ENCODE peak calls at places on chromosomes 13 and 19, in four cellular contexts. Y is lung, G is OCI-LY7, N is cardiac fibroblast. B is an unnamed sample.

GRCh38 chr19:3250675-3251074 is 26.2 kb downstream of the CELF5 start:
- DNase-seq in N (peak), G (peak), Y (no peak), B (no peak)

GRCh38 chr19:17883627-17884413 is 12.1 kb downstream of the SLC5A5 start:
- DNase-seq in Y (no peak), N (no peak), G (no peak), B (no peak)

GRCh38 chr13:48222358-48223015 is 10.5 kb upstream of the ITM2B start:
- DNase-seq in N (peak), Y (peak), G (no peak), B (peak)

GRCh38 chr19:14950421-14950820 is 9.1 kb downstream of the OR7C2 start:
- DNase-seq in N (no peak), G (no peak), Y (no peak), B (no peak)

GRCh38 chr19:22602631-22603272 is 31.4 kb upstream of the ZNF492 start:
- DNase-seq in G (no peak), Y (peak), N (no peak), B (no peak)

GRCh38 chr19:45273532-45273877 is 22.4 kb downstream of the MARK4 start:
- DNase-seq in Y (no peak), N (no peak), G (no peak), B (no peak)

GRCh38 chr19:12665281-12665573 is 1.3 kb downstream of the MAN2B1 start:
- DNase-seq in N (no peak), Y (peak), G (peak), B (no peak)

GRCh38 chr13:97328222-97328790 is 105.7 kb upstream of the RAP2A start:
- DNase-seq in Y (no peak), N (peak), G (no peak), B (peak)

GRCh38 chr19:38891791-38892190 is 7.6 kb downstream of the SIRT2 start:
- DNase-seq in Y (no peak), N (no peak), G (no peak), B (no peak)

GRCh38 chr19:5993516-5994406 is 15.8 kb upstream of the RANBP3 start:
- DNase-seq in Y (no peak), G (no peak), N (peak), B (peak)

GRCh38 chr19:10769533-10770491 is 51.9 kb downstream of the DNM2 start:
- DNase-seq in Y (no peak), N (peak), G (peak), B (peak)

GRCh38 chr19:19338082-19338481 is 17.5 kb downstream of the MAU2 start:
- DNase-seq in G (no peak), Y (no peak), N (peak), B (peak)

GRCh38 chr13:28493740-28494536 is 990 bp downstream of the FLT1 start:
- DNase-seq in Y (no peak), G (no peak), N (no peak), B (no peak)

GRCh38 chr19:55118401-55118991 is 1.1 kb upstream of the PPP1R12C start:
- DNase-seq in Y (peak), N (peak), G (no peak), B (peak)

GRCh38 chr19:36257512-36257876 is 42.6 kb downstream of the ZNF146 start:
- DNase-seq in G (no peak), N (no peak), Y (no peak), B (no peak)

GRCh38 chr13:83884141-83884540 is 1.9 kb upstream of the SLITRK1 start:
- DNase-seq in Y (no peak), N (no peak), G (no peak), B (peak)

GRCh38 chr19:52397310-52398090 is at the start of gene ZNF528:
- DNase-seq in N (peak), Y (peak), G (no peak), B (peak)

GRCh38 chr13:111316161-111316730 is 4.2 kb upstream of the TEX29 start:
- DNase-seq in G (no peak), Y (no peak), N (no peak), B (peak)

GRCh38 chr13:46953331-46953730 is 56.5 kb upstream of the HTR2A start:
- DNase-seq in G (no peak), Y (no peak), N (no peak), B (no peak)

GRCh38 chr19:3073159-3073563 is 10.9 kb upstream of the TLE5 start:
- DNase-seq in N (peak), G (no peak), Y (no peak), B (peak)

GRCh38 chr19:35143231-35143715 is at the start of gene FXYD7:
- DNase-seq in Y (no peak), G (no peak), N (no peak), B (no peak)

GRCh38 chr13:59458908-59459579 is 704.7 kb downstream of the DIAPH3 start:
- DNase-seq in G (no peak), Y (no peak), N (peak), B (peak)

GRCh38 chr19:34402074-34402600 is 2.1 kb upstream of the PDCD2L start:
- DNase-seq in G (no peak), N (no peak), Y (no peak), B (no peak)

DNA sequence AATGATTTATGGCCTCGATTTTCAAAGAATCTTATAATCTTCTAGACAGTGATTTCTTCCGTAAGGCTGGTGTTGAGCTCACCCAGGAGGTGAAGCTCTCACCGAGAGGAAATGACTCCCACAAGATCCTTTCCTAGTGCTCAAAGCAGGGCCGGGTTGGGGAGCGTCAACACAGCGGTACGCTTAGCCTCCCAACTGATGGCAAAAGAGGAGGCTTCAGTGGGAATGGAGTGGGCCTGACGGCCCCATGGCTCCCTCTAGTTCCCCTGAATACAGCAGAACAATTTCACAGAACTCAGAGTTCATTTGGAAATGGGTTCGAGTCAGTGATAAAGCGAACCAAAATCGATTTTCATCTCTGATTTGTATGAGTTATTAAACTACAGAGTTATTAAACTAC is 449.5 kb downstream of the KLF12 start:
- DNase-seq in Y (no peak), N (no peak), G (no peak), B (no peak)
- TF ChIP-seq CTCF in Y (no peak), N (no peak), G (no peak), B (no peak)

GRCh38 chr13:44976196-44976595 is 13.1 kb downstream of the NUFIP1 start:
- DNase-seq in G (no peak), N (no peak), Y (no peak), B (no peak)
- H3K4me3 ChIP-seq in G (no peak), N (no peak), Y (no peak), B (no peak)

DNA sequence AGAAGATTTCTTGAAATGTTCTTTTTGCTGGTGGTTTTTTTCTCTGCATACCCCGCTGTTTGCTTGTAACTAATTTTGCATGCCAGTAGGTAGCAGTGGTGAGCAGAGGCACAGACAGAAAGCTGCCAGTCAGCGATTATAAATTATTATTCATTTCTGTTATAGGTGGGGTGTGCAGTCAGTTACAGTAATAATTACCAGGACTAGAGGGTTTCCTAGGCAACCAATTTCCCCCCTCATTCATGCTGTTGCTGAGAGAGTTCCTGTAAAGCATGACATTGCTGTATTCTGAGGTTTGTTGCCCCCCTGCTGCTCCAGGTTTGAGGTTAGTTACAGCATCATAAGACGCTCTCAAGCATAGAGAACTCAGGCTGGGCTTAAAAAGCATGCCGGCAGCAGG is 104.5 kb downstream of the URI1 start:
- DNase-seq in G (peak), Y (no peak), N (no peak), B (no peak)
- TF ChIP-seq CTCF in G (peak), Y (no peak), N (peak), B (peak)

DNA sequence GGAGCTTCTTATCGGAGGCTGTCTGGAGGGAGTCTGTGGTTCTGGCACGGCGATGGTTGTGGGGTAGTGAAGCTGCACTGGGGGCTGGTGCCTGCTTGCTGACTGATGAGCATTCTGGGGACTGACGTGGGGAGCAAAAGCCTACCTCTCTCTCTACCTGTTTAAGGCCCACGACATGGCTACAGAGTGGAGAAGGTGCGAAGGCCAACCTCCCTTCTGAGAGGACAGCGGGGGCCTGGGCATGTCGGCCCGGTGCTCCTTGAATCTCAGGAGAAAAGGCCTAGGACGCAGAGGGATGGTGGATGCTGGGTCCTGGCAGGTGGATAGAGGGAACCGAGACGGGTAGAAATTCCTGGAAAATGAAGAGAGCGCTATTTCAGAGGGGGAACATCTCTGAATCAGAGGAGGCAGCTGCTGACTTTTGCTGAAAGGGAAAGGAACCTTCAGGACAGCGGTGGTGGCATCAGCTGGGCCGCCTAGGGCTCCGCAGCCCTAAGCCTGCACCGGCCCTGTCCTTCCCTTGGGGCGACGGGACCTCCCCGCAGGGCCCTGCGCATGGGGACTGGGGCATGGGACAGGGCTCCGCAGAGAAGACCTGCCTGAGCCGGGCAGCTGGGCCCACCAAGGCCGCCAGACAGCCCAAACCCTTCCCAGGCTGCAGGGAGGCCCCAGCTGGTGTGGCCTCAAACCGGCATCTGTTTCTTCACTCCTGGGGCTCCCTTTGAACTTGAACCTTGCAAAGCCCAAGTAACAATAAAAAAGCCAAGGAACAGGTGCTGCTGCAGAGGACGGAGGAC is 35.0 kb upstream of the MEDAG start:
- DNase-seq in G (no peak), Y (no peak), N (no peak), B (no peak)
- H3K4me3 ChIP-seq in G (no peak), Y (no peak), N (no peak), B (peak)

GRCh38 chr13:50123862-50124535 is 108.8 kb downstream of the KCNRG start:
- DNase-seq in N (peak), G (no peak), Y (peak), B (peak)
- TF ChIP-seq CTCF in N (no peak), G (no peak), Y (no peak), B (no peak)

GRCh38 chr19:49637865-49638350 is 2.0 kb downstream of the RRAS start:
- DNase-seq in G (no peak), N (peak), Y (peak), B (peak)
- H3K4me3 ChIP-seq in G (no peak), N (peak), Y (no peak), B (peak)

GRCh38 chr19:58572026-58572817 is 913 bp downstream of the MZF1 start:
- DNase-seq in N (no peak), Y (no peak), G (no peak), B (no peak)

GRCh38 chr19:58573658-58574164 is 576 bp upstream of the MZF1 start:
- DNase-seq in Y (no peak), N (no peak), G (no peak), B (no peak)

GRCh38 chr19:58570770-58571574 is 2.2 kb downstream of the MZF1 start:
- DNase-seq in G (no peak), Y (no peak), N (no peak), B (no peak)

GRCh38 chr19:58571575-58571947 is 1.6 kb downstream of the MZF1 start:
- DNase-seq in Y (no peak), G (no peak), N (no peak), B (no peak)

GRCh38 chr19:58572818-58573657 is at the start of gene MZF1:
- DNase-seq in G (peak), N (peak), Y (peak), B (peak)
- TF ChIP-seq CTCF in G (no peak), N (peak), Y (no peak), B (peak)

GRCh38 chr13:20822406-20822805 is 48.6 kb upstream of the EEF1AKMT1 start:
- DNase-seq in G (no peak), Y (no peak), N (no peak), B (no peak)
- H3K4me3 ChIP-seq in G (no peak), Y (no peak), N (no peak), B (no peak)

GRCh38 chr13:41900918-41901317 is 60.0 kb downstream of the VWA8 start:
- DNase-seq in Y (no peak), N (no peak), G (no peak), B (no peak)
- TF ChIP-seq CTCF in Y (no peak), N (no peak), G (no peak), B (no peak)

DNA sequence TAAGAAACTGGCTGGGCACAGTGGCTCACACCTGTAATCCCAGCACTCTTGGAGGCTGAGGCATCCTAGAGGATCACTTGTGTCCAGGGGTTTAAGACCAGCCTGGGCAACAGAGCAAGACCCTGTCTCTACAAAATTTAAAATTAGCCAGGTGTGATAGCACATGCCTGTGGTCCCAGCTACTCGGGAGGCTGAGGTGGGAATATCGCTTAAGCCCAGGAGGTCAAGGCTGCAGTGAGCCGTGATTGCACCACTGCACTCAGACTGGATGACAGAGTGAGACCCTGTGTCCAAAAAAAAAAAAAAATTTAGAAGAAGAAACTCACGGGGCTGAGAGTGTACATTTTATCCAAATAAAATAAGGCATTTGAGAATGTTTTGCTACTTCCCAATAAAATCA is 58.9 kb downstream of the ZAR1L start:
- DNase-seq in G (no peak), Y (no peak), N (no peak), B (no peak)
- H3K4me3 ChIP-seq in G (no peak), Y (no peak), N (no peak), B (no peak)